ENCODE peak calls at places on chromosomes 4 and X, in four cellular contexts. H is transverse colon, M is esophagus squamous epithelium, E is A549. L is an unnamed sample.

GRCh38 chr4:188299161-188299560 is 159.9 kb downstream of the TRIML1 start:
- DNase-seq in H (no peak), M (no peak), E (no peak), L (no peak)

GRCh38 chr4:12761694-12762093 is 722.4 kb downstream of the RAB28 start:
- DNase-seq in H (no peak), M (no peak), E (no peak), L (no peak)

GRCh38 chr4:2803624-2804448 is 11.0 kb downstream of the SH3BP2 start:
- DNase-seq in H (peak), M (no peak), E (no peak), L (peak)

GRCh38 chr4:766559-767283 is 59.2 kb downstream of the CPLX1 start:
- DNase-seq in H (no peak), M (no peak), E (no peak), L (no peak)

GRCh38 chr4:71558248-71558647 is 219.4 kb downstream of the SLC4A4 start:
- DNase-seq in H (no peak), M (no peak), E (no peak), L (no peak)

GRCh38 chr4:183532823-183533222 is 28.0 kb downstream of the ING2 start:
- DNase-seq in H (no peak), M (no peak), E (no peak), L (no peak)

GRCh38 chr4:143399113-143399949 is 62.7 kb downstream of the GAB1 start:
- DNase-seq in H (no peak), M (no peak), E (peak), L (no peak)

GRCh38 chr4:128721896-128722295 is 87.6 kb upstream of the JADE1 start:
- DNase-seq in H (no peak), M (no peak), E (no peak), L (no peak)

GRCh38 chrX:48999030-48999429 is 3.0 kb downstream of the GRIPAP1 start:
- DNase-seq in H (no peak), M (no peak), E (no peak), L (no peak)

GRCh38 chr4:80173841-80174240 is 23.5 kb upstream of the PRDM8 start:
- DNase-seq in H (no peak), M (no peak), E (no peak), L (no peak)

GRCh38 chr4:155899891-155900290 is 3.6 kb upstream of the TDO2 start:
- DNase-seq in H (no peak), M (no peak), E (no peak), L (no peak)

GRCh38 chrX:65697915-65698796 is 30.7 kb downstream of the MSN start:
- DNase-seq in H (peak), M (peak), E (no peak), L (peak)

GRCh38 chr4:37964734-37965457 is 4.7 kb downstream of the PTTG2 start:
- DNase-seq in H (no peak), M (no peak), E (no peak), L (no peak)

GRCh38 chr4:182847543-182847942 is 69.6 kb downstream of the DCTD start:
- DNase-seq in H (no peak), M (no peak), E (no peak), L (peak)

GRCh38 chr4:175930471-175930870 is 118.4 kb upstream of the GPM6A start:
- DNase-seq in H (no peak), M (no peak), E (no peak), L (no peak)

GRCh38 chrX:103756736-103757135 is 19.9 kb upstream of the PLP1 start:
- DNase-seq in H (no peak), M (no peak), E (no peak), L (no peak)

GRCh38 chrX:270848-271367 is 10.3 kb upstream of the PLCXD1 start:
- DNase-seq in H (no peak), M (no peak), E (no peak), L (peak)

DNA sequence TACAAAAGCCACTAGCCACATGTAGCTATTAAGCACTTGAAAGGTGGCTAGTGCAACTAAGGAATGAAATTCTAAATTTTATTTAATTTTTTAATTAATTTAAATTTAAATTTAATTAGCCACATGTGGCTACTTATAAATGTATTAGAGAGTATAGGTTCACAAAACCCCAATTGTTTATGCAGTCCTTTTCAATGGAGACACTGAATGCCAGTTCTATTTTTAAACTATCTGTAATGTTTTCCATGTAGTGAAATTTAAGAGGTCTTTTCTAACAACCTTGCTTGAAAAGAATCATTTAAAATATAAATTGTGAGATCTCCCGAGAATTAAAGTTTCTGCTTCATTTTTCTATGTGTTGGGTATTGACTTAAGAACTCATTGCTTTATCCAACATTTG is 153.0 kb downstream of the REELD1 start:
- DNase-seq in H (no peak), M (no peak), E (no peak), L (no peak)
- H3K27ac ChIP-seq in H (no peak), M (no peak), E (no peak), L (no peak)

GRCh38 chr4:147731611-147732515 is at the start of gene ARHGAP10:
- DNase-seq in H (peak), M (no peak), E (peak), L (peak)
- TF ChIP-seq POLR2A in H (no peak), M (peak), E (peak), L (no peak)

GRCh38 chr4:101346312-101346561 is 1.1 kb downstream of the PPP3CA start:
- DNase-seq in H (no peak), M (no peak), E (no peak), L (no peak)
- H3K27ac ChIP-seq in H (peak), M (peak), E (peak), L (peak)

DNA sequence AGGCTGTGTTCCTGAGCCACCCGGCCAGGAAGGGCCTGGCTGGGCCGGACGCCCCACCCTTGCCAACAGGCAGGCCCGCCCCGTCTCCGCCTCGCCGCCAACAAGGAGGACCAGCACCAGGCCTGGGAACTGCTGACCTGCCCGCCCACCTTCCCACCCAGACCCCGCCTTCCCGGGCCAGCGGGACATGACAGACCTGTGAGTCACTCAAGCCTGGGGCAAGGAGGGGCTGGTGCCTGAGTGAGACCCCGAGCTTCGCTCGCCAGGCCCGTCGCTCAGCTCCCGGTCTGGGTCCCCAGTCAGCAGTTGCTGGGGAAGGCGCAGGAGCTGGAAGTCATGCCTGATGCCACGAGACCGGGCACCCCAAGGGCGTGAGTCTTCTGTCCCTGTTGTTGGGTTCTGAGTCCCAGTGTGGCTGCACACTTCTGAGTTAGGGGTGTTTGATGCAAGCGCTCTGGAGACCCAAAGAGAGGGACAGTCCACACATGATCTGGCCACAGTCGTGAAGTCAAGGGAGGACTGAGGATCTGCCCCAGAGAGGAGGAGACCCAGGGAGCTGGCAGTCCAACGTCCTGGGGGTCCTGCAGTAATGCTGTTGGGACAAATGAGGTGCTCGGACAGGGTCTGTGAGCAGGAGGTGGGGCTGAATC is at the start of gene DNASE1L1:
- DNase-seq in H (peak), M (no peak), E (peak), L (peak)
- TF ChIP-seq POLR2A in H (no peak), M (no peak), E (no peak), L (no peak)

DNA sequence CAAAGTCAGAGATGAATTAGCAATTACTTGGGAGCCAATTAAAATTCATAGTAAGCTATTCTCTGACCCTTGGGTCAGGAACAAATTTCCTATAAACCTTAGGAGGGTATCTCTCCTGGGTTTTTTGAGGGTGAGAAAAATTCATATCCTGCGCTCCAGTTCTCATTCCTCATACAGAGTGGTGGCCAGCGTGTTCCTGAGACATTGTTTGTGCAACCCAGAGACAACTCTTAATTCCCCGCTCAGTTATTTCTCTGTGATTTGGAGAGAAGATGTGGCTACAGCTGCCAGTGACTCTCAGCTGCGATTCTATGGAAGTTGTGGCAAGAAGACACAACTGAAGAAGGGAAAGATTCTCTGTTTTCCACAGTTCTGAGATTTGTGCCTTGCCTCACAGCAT is 37.9 kb upstream of the CBR4 start:
- DNase-seq in H (no peak), M (no peak), E (no peak), L (no peak)
- H3K27ac ChIP-seq in H (no peak), M (no peak), E (no peak), L (no peak)

GRCh38 chr4:6986067-6986780 is 56.9 kb upstream of the TADA2B start:
- DNase-seq in H (no peak), M (no peak), E (peak), L (no peak)
- TF ChIP-seq POLR2A in H (no peak), M (no peak), E (no peak), L (no peak)

GRCh38 chrX:115560211-115560977 is 580 bp upstream of the PLS3 start:
- DNase-seq in H (no peak), M (no peak), E (peak), L (no peak)
- H3K27ac ChIP-seq in H (peak), M (peak), E (peak), L (peak)

DNA sequence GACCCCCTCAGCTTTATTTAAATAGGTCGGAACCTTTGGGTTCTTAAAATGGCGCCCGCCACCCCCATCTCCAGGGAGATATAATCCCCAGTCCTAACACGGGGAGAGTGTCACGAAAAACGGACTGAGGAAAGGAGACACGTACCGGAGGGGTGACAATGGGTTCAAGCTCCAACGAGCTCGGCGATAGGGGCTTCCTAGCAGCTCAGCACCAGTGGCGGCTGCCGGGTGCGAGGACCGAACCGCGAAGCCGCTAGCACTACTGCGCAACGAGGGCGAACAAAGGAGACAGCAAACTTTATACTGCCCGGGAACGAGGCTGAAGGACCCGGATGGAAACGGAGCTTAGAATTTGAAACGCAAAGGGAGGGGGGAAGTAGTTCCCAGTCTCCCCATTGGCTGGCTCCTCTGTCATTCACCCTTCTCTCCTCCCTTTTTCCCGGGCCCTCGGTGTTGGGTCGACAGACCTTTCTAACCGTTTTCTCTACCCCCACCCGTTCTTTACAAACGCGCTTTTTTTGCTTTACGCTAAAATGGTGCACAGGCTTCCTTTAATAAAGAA is at the start of gene RBMX:
- DNase-seq in H (peak), M (peak), E (peak), L (peak)
- TF ChIP-seq POLR2A in H (peak), M (peak), E (peak), L (peak)

GRCh38 chrX:34901761-34902160 is 40.8 kb upstream of the FAM47B start:
- DNase-seq in H (no peak), M (no peak), E (no peak), L (no peak)
- H3K27ac ChIP-seq in H (no peak), M (no peak), E (no peak), L (no peak)